ENCODE peak calls at places on chromosome 18, in seven cellular contexts. One of them, this sample, is unnamed.

GRCh38 chr18:11937874-11938478 is 29.9 kb upstream of the MPPE1 start:
- DNase-seq in WTC11: peak; percentile 78
- DNase-seq in HCT116: peak; percentile 54
- DNase-seq in A549: peak; percentile 69
- DNase-seq in SK-N-SH: peak; percentile 72
- DNase-seq in HepG2: peak; percentile 48
- DNase-seq in H1: no peak
- DNase-seq in this sample: peak; percentile 74

GRCh38 chr18:68843467-68844089 is 45.7 kb downstream of the CCDC102B start:
- DNase-seq in WTC11: no peak
- DNase-seq in HCT116: no peak
- DNase-seq in A549: no peak
- DNase-seq in SK-N-SH: no peak
- DNase-seq in HepG2: no peak
- DNase-seq in H1: no peak
- DNase-seq in this sample: no peak

GRCh38 chr18:58263055-58263732 is 219.2 kb downstream of the NEDD4L start:
- DNase-seq in WTC11: no peak
- DNase-seq in HCT116: peak; percentile 22
- DNase-seq in A549: peak; percentile 37
- DNase-seq in SK-N-SH: no peak
- DNase-seq in HepG2: no peak
- DNase-seq in H1: no peak
- DNase-seq in this sample: no peak

GRCh38 chr18:13455960-13456471 is 237.5 kb downstream of the LDLRAD4 start:
- DNase-seq in WTC11: no peak
- DNase-seq in HCT116: no peak
- DNase-seq in A549: no peak
- DNase-seq in SK-N-SH: no peak
- DNase-seq in HepG2: no peak
- DNase-seq in H1: no peak
- DNase-seq in this sample: no peak

GRCh38 chr18:12990662-12990976 is 543 bp upstream of the CEP192 start:
- DNase-seq in WTC11: no peak
- DNase-seq in HCT116: no peak
- DNase-seq in A549: no peak
- DNase-seq in SK-N-SH: no peak
- DNase-seq in HepG2: peak; percentile 37
- DNase-seq in H1: no peak
- DNase-seq in this sample: no peak

GRCh38 chr18:70468861-70469570 is 180.2 kb downstream of the SOCS6 start:
- DNase-seq in WTC11: no peak
- DNase-seq in HCT116: no peak
- DNase-seq in A549: no peak
- DNase-seq in SK-N-SH: no peak
- DNase-seq in HepG2: no peak
- DNase-seq in H1: no peak
- DNase-seq in this sample: peak; percentile 50

GRCh38 chr18:7133181-7133580 is 15.6 kb upstream of the LAMA1 start:
- DNase-seq in WTC11: no peak
- DNase-seq in HCT116: no peak
- DNase-seq in A549: no peak
- DNase-seq in SK-N-SH: no peak
- DNase-seq in HepG2: no peak
- DNase-seq in H1: no peak
- DNase-seq in this sample: no peak

GRCh38 chr18:3104190-3105054 is 91.5 kb upstream of the LPIN2 start:
- DNase-seq in WTC11: no peak
- DNase-seq in HCT116: no peak
- DNase-seq in A549: no peak
- DNase-seq in SK-N-SH: no peak
- DNase-seq in HepG2: no peak
- DNase-seq in H1: no peak
- DNase-seq in this sample: no peak

GRCh38 chr18:79791141-79791972 is 6.4 kb upstream of the KCNG2 start:
- DNase-seq in WTC11: no peak
- DNase-seq in HCT116: no peak
- DNase-seq in A549: peak; percentile 40
- DNase-seq in SK-N-SH: no peak
- DNase-seq in HepG2: peak; percentile 95
- DNase-seq in H1: no peak
- DNase-seq in this sample: peak; percentile 99

DNA sequence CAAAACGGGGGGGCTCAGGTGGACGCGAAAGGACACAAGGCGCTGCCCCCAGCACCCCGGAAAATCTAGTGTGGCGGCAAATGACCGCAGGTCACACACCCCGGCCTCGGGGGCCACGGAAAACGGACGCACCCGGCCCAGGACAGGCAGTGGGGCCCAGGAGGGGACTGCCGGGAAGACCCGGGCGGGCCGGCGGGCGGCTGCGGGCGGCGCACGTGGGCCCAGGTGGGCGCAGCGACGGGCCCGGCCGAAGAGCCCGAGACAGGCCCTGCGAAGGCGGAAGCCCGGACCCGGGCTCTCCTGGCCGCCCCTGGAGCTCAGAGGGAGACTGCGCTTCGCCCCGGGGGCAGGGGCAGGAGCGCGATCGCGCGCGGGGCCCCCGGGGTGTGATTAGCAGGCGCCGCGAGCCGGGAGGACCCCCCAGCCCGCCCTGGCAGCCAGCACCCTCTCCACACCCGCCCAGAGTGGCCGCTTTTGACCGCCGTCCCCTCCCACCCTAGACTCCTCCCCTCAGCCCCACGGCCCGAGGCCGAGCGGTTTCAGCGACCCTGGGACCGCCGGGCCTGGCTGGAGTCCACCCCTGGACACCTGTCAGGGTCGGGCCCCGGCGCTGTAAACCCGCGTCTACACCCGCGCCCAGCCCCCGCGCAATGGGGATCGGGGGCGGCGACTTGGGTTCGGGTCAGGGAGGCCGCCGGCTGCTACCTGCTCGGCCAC is 773 bp downstream of the MBP start:
- DNase-seq in WTC11: peak; percentile 39
- DNase-seq in HCT116: no peak
- DNase-seq in A549: peak; percentile 54
- DNase-seq in SK-N-SH: peak; percentile 73
- DNase-seq in HepG2: no peak
- DNase-seq in H1: no peak
- DNase-seq in this sample: peak; percentile 81
- TF ChIP-seq MAX in WTC11: no peak
- TF ChIP-seq MAX in HCT116: peak; percentile 14
- TF ChIP-seq MAX in A549: no peak
- TF ChIP-seq MAX in SK-N-SH: peak; percentile 16
- TF ChIP-seq MAX in HepG2: peak; percentile 71
- TF ChIP-seq MAX in H1: peak; percentile 65
- TF ChIP-seq MAX in this sample: no peak

GRCh38 chr18:77650799-77651385 is 401.2 kb downstream of the GALR1 start:
- DNase-seq in WTC11: peak; percentile 89
- DNase-seq in HCT116: no peak
- DNase-seq in A549: peak; percentile 44
- DNase-seq in SK-N-SH: peak; percentile 85
- DNase-seq in HepG2: peak; percentile 24
- DNase-seq in H1: peak; percentile 60
- DNase-seq in this sample: peak; percentile 76
- TF ChIP-seq MAX in WTC11: peak; percentile 67
- TF ChIP-seq MAX in HCT116: no peak
- TF ChIP-seq MAX in A549: no peak
- TF ChIP-seq MAX in SK-N-SH: no peak
- TF ChIP-seq MAX in HepG2: no peak
- TF ChIP-seq MAX in H1: peak; percentile 60
- TF ChIP-seq MAX in this sample: peak; percentile 48

GRCh38 chr18:31447530-31448191 is at the start of gene DSG3:
- DNase-seq in WTC11: no peak
- DNase-seq in HCT116: no peak
- DNase-seq in A549: no peak
- DNase-seq in SK-N-SH: no peak
- DNase-seq in HepG2: no peak
- DNase-seq in H1: no peak
- DNase-seq in this sample: no peak
- TF ChIP-seq MAX in WTC11: no peak
- TF ChIP-seq MAX in HCT116: no peak
- TF ChIP-seq MAX in A549: no peak
- TF ChIP-seq MAX in SK-N-SH: no peak
- TF ChIP-seq MAX in HepG2: no peak
- TF ChIP-seq MAX in H1: no peak
- TF ChIP-seq MAX in this sample: no peak

GRCh38 chr18:30746224-30746623 is 296.3 kb downstream of the DSC3 start:
- DNase-seq in WTC11: no peak
- DNase-seq in HCT116: no peak
- DNase-seq in A549: no peak
- DNase-seq in SK-N-SH: no peak
- DNase-seq in HepG2: no peak
- DNase-seq in H1: no peak
- DNase-seq in this sample: no peak
- TF ChIP-seq MAX in WTC11: no peak
- TF ChIP-seq MAX in HCT116: no peak
- TF ChIP-seq MAX in A549: no peak
- TF ChIP-seq MAX in SK-N-SH: no peak
- TF ChIP-seq MAX in HepG2: no peak
- TF ChIP-seq MAX in H1: no peak
- TF ChIP-seq MAX in this sample: no peak